ENCODE peak calls at places on chromosomes 2 and 18, in six cellular contexts. L is fibroblast of lung; S is neuronal stem cell; P is adrenal gland; I is effector memory CD4-positive, alpha-beta T cell; K is stomach. N is an unnamed sample.

GRCh38 chr2:240520143-240520973 is 37.4 kb downstream of the ANKMY1 start:
- DNase-seq in L (no peak), S (no peak), P (no peak), I (no peak), K (no peak), N (no peak)

GRCh38 chr18:22385718-22386117 is 32.0 kb downstream of the CTAGE1 start:
- DNase-seq in L (peak; percentile 88), S (no peak), P (no peak), I (no peak), K (no peak), N (no peak)

GRCh38 chr18:51559902-51560287 is 362.4 kb upstream of the MEX3C start:
- DNase-seq in L (no peak), S (no peak), P (no peak), I (no peak), K (no peak), N (no peak)

GRCh38 chr2:16625759-16626158 is 39.9 kb downstream of the CYRIA start:
- DNase-seq in L (no peak), S (no peak), P (no peak), I (no peak), K (no peak), N (no peak)

GRCh38 chr2:196249860-196250259 is 78.5 kb upstream of the STK17B start:
- DNase-seq in L (peak; percentile 82), S (no peak), P (no peak), I (no peak), K (no peak), N (no peak)

GRCh38 chr2:181163139-181163538 is 182.7 kb downstream of the UBE2E3 start:
- DNase-seq in L (no peak), S (no peak), P (no peak), I (no peak), K (no peak), N (no peak)

GRCh38 chr2:56874717-56875116 is 690.9 kb downstream of the CCDC85A start:
- DNase-seq in L (no peak), S (no peak), P (no peak), I (no peak), K (no peak), N (no peak)

GRCh38 chr2:178271629-178272333 is 77.5 kb downstream of the OSBPL6 start:
- DNase-seq in L (peak; percentile 84), S (no peak), P (no peak), I (no peak), K (no peak), N (peak; percentile 14)

GRCh38 chr18:39675916-39676315 is 2110.3 kb upstream of the CELF4 start:
- DNase-seq in L (no peak), S (no peak), P (no peak), I (no peak), K (no peak), N (no peak)

GRCh38 chr2:240645346-240646060 is 20.2 kb downstream of the GPR35 start:
- DNase-seq in L (no peak), S (no peak), P (no peak), I (no peak), K (no peak), N (no peak)

GRCh38 chr2:8000861-8001260 is 681.0 kb upstream of the ID2 start:
- DNase-seq in L (no peak), S (no peak), P (no peak), I (no peak), K (no peak), N (no peak)

GRCh38 chr2:135132314-135132713 is 80.2 kb downstream of the RAB3GAP1 start:
- DNase-seq in L (peak; percentile 71), S (no peak), P (no peak), I (no peak), K (no peak), N (no peak)

GRCh38 chr2:7707723-7708122 is 790.5 kb downstream of the RNF144A start:
- DNase-seq in L (peak; percentile 88), S (no peak), P (no peak), I (no peak), K (no peak), N (no peak)

GRCh38 chr2:73176881-73177644 is 25.3 kb upstream of the NOTO start:
- DNase-seq in L (peak; percentile 69), S (peak; percentile 87), P (peak; percentile 88), I (peak; percentile 79), K (peak; percentile 93), N (peak; percentile 70)

GRCh38 chr2:236531205-236531604 is 38.4 kb upstream of the ACKR3 start:
- DNase-seq in L (no peak), S (no peak), P (no peak), I (no peak), K (no peak), N (no peak)

GRCh38 chr2:206031950-206032567 is 53.9 kb downstream of the INO80D start:
- DNase-seq in L (no peak), S (no peak), P (no peak), I (no peak), K (no peak), N (no peak)

GRCh38 chr2:10390369-10390801 is 57.7 kb downstream of the ODC1 start:
- DNase-seq in L (no peak), S (no peak), P (no peak), I (no peak), K (no peak), N (no peak)

GRCh38 chr2:224922142-224922727 is 120.0 kb downstream of the DOCK10 start:
- DNase-seq in L (peak; percentile 50), S (no peak), P (no peak), I (no peak), K (no peak), N (no peak)

GRCh38 chr2:189124175-189124574 is 55.4 kb downstream of the COL5A2 start:
- DNase-seq in L (peak; percentile 39), S (no peak), P (no peak), I (no peak), K (no peak), N (no peak)

GRCh38 chr2:147076634-147077033 is 768.2 kb upstream of the ACVR2A start:
- DNase-seq in L (peak; percentile 86), S (no peak), P (no peak), I (no peak), K (no peak), N (no peak)

GRCh38 chr2:130846233-130846632 is 9.5 kb downstream of the ARHGEF4 start:
- DNase-seq in L (no peak), S (no peak), P (no peak), I (no peak), K (no peak), N (no peak)
- H3K27ac ChIP-seq in L (no peak overlapping the region), S (no peak overlapping the region), P (no peak overlapping the region), I (no peak overlapping the region), K (no peak overlapping the region), N (no peak overlapping the region)

GRCh38 chr2:25286723-25287483 is 54.8 kb downstream of the DNMT3A start:
- DNase-seq in L (no peak), S (no peak), P (no peak), I (no peak), K (no peak), N (no peak)

GRCh38 chr2:25286025-25286400 is 55.7 kb downstream of the DNMT3A start:
- DNase-seq in L (no peak), S (no peak), P (no peak), I (peak; percentile 47), K (no peak), N (no peak)

GRCh38 chr2:25281581-25281980 is 60.1 kb downstream of the DNMT3A start:
- DNase-seq in L (no peak), S (no peak), P (no peak), I (no peak), K (no peak), N (no peak)

GRCh38 chr2:25283921-25284320 is 57.8 kb downstream of the DNMT3A start:
- DNase-seq in L (no peak), S (no peak), P (no peak), I (no peak), K (no peak), N (no peak)

DNA sequence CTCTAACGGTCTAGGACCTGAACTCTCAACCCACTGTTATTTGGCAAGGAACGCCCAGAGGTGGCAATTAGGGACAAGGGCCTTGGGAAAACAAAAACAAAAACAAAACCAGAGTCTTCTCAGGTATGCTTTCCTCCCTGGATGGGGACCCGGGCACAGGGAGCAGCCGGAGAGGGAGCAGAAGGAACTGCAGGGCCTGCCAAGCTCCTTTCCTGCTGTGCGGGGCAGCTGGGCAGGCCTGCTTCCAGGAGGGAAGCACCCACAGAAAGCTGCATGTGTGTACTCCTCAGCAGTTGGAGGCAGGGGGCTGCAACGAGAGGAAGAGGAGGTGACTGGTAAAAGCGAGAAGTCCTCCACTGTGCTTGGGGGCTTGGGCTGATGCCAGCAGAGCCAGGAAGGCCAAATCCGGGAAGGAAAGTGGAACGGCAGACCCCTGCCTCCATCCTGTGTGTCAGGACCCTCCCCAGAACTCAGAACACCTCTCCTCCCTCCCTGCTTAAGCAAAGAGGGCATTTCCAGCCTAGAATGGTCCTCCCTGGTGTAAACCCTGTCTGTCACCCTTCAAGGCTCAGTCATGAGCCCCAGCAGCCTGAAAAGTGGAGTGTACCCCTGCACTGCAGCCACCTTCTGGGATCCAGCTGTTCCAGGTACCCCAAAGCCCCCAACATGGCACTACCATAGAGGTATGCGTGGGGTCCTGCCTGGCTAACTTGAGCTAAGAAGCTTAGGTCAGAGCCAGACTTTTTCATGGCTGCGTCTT is 56.3 kb downstream of the DNMT3A start:
- DNase-seq in L (no peak), S (no peak), P (no peak), I (no peak), K (no peak), N (no peak)
- H3K27ac ChIP-seq in L (no peak overlapping the region), S (no peak overlapping the region), P (no peak overlapping the region), I (peak overlapping the region; percentile 67), K (peak overlapping the region; percentile 45), N (peak overlapping the region; percentile 73)

GRCh38 chr18:3492721-3493120 is 42.7 kb downstream of the TGIF1 start:
- DNase-seq in L (no peak), S (no peak), P (no peak), I (no peak), K (no peak), N (no peak)
- H3K27ac ChIP-seq in L (no peak overlapping the region), S (no peak overlapping the region), P (no peak overlapping the region), I (no peak overlapping the region), K (no peak overlapping the region), N (no peak overlapping the region)

GRCh38 chr2:168622559-168622958 is 166.5 kb downstream of the CERS6 start:
- DNase-seq in L (no peak), S (no peak), P (no peak), I (no peak), K (no peak), N (no peak)
- H3K27ac ChIP-seq in L (no peak overlapping the region), S (no peak overlapping the region), P (no peak overlapping the region), I (no peak overlapping the region), K (no peak overlapping the region), N (no peak overlapping the region)

GRCh38 chr18:58865714-58866113 is 1.0 kb downstream of the ZNF532 start:
- DNase-seq in L (peak; percentile 53), S (no peak), P (no peak), I (no peak), K (no peak), N (no peak)

GRCh38 chr18:58862851-58863538 is 1.7 kb upstream of the ZNF532 start:
- DNase-seq in L (peak; percentile 69), S (no peak), P (peak; percentile 38), I (no peak), K (peak; percentile 27), N (peak; percentile 34)

GRCh38 chr18:58863539-58864145 is 1.0 kb upstream of the ZNF532 start:
- DNase-seq in L (peak; percentile 46), S (peak; percentile 60), P (peak; percentile 53), I (no peak), K (peak; percentile 55), N (no peak)

GRCh38 chr18:58866261-58867232 is 1.9 kb downstream of the ZNF532 start:
- DNase-seq in L (no peak), S (no peak), P (no peak), I (no peak), K (no peak), N (no peak)

DNA sequence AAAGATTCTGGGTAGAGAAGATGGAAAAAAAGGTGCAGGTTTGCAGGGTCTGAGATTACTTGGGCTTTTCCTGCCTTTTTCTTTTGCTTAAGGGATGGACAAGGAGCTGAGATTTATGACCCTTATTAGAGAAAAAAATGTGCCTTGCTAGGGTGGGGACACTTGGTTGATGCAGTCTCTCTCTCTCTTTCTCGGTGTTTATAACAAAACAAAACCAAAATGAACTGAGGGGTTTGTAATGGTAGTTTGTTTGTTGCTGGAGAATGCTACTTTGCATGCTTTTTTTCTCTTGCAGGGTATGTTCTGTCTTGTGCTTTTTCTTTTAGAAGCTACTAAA is 300 bp downstream of the ZNF532 start:
- DNase-seq in L (no peak), S (no peak), P (no peak), I (no peak), K (no peak), N (no peak)
- H3K27ac ChIP-seq in L (peak overlapping the region; percentile 83), S (peak overlapping the region; percentile 94), P (no peak overlapping the region), I (no peak overlapping the region), K (peak overlapping the region; percentile 96), N (peak overlapping the region; percentile 96)